ENCODE peak calls at places on chromosome 3, in six cellular contexts. One of them, this sample, is unnamed.

GRCh38 chr3:98732239-98733054 is 30.7 kb upstream of the ST3GAL6 start:
- DNase-seq in breast epithelium: peak; percentile 34
- DNase-seq in GM12891: peak; percentile 39
- DNase-seq in transverse colon: peak; percentile 23
- DNase-seq in K562: no peak
- DNase-seq in GM12878: no peak
- DNase-seq in this sample: peak; percentile 41

GRCh38 chr3:132595036-132595435 is 2.0 kb upstream of the ACKR4 start:
- DNase-seq in breast epithelium: no peak
- DNase-seq in GM12891: no peak
- DNase-seq in transverse colon: no peak
- DNase-seq in K562: no peak
- DNase-seq in GM12878: no peak
- DNase-seq in this sample: no peak

GRCh38 chr3:66107855-66108254 is 69.1 kb upstream of the MAGI1 start:
- DNase-seq in GM12891: no peak
- DNase-seq in K562: no peak
- DNase-seq in transverse colon: no peak
- DNase-seq in GM12878: no peak
- DNase-seq in breast epithelium: peak; percentile 24
- DNase-seq in this sample: no peak

GRCh38 chr3:133361011-133361410 is 38.8 kb upstream of the BFSP2 start:
- DNase-seq in breast epithelium: no peak
- DNase-seq in K562: no peak
- DNase-seq in GM12878: no peak
- DNase-seq in GM12891: no peak
- DNase-seq in transverse colon: no peak
- DNase-seq in this sample: no peak

GRCh38 chr3:111801697-111802655 is 57.1 kb upstream of the PHLDB2 start:
- DNase-seq in transverse colon: no peak
- DNase-seq in GM12878: no peak
- DNase-seq in K562: no peak
- DNase-seq in GM12891: no peak
- DNase-seq in breast epithelium: no peak
- DNase-seq in this sample: no peak

GRCh38 chr3:10783360-10784346 is 32.4 kb upstream of the SLC6A11 start:
- DNase-seq in GM12891: no peak
- DNase-seq in K562: peak; percentile 73
- DNase-seq in GM12878: no peak
- DNase-seq in transverse colon: no peak
- DNase-seq in breast epithelium: no peak
- DNase-seq in this sample: no peak

GRCh38 chr3:194521514-194522260 is 34.9 kb upstream of the ATP13A3 start:
- DNase-seq in transverse colon: no peak
- DNase-seq in breast epithelium: no peak
- DNase-seq in K562: no peak
- DNase-seq in GM12878: no peak
- DNase-seq in GM12891: no peak
- DNase-seq in this sample: no peak

GRCh38 chr3:146153429-146153828 is 7.6 kb downstream of the PLOD2 start:
- DNase-seq in breast epithelium: no peak
- DNase-seq in GM12891: no peak
- DNase-seq in K562: no peak
- DNase-seq in transverse colon: no peak
- DNase-seq in GM12878: no peak
- DNase-seq in this sample: no peak

GRCh38 chr3:52986049-52986448 is 59.8 kb downstream of the SFMBT1 start:
- DNase-seq in breast epithelium: no peak
- DNase-seq in GM12878: no peak
- DNase-seq in transverse colon: no peak
- DNase-seq in K562: no peak
- DNase-seq in GM12891: no peak
- DNase-seq in this sample: no peak

GRCh38 chr3:39187372-39188155 is 4.8 kb downstream of the XIRP1 start:
- DNase-seq in GM12878: no peak
- DNase-seq in breast epithelium: no peak
- DNase-seq in K562: no peak
- DNase-seq in transverse colon: no peak
- DNase-seq in GM12891: no peak
- DNase-seq in this sample: no peak

GRCh38 chr3:37779289-37780152 is 82.2 kb upstream of the CTDSPL start:
- DNase-seq in K562: peak; percentile 90
- DNase-seq in GM12878: no peak
- DNase-seq in GM12891: peak; percentile 54
- DNase-seq in breast epithelium: no peak
- DNase-seq in transverse colon: no peak
- DNase-seq in this sample: peak; percentile 46

GRCh38 chr3:187230011-187230410 is 32.7 kb downstream of the RTP1 start:
- DNase-seq in transverse colon: no peak
- DNase-seq in GM12878: no peak
- DNase-seq in breast epithelium: no peak
- DNase-seq in GM12891: no peak
- DNase-seq in K562: no peak
- DNase-seq in this sample: no peak

GRCh38 chr3:111676177-111677021 is 81.3 kb upstream of the ZBED2 start:
- DNase-seq in K562: no peak
- DNase-seq in GM12878: no peak
- DNase-seq in transverse colon: peak; percentile 81
- DNase-seq in GM12891: no peak
- DNase-seq in breast epithelium: peak; percentile 50
- DNase-seq in this sample: no peak

GRCh38 chr3:106085998-106086397 is 217.2 kb upstream of the CBLB start:
- DNase-seq in GM12891: no peak
- DNase-seq in K562: no peak
- DNase-seq in GM12878: no peak
- DNase-seq in transverse colon: no peak
- DNase-seq in breast epithelium: no peak
- DNase-seq in this sample: no peak

GRCh38 chr3:9715764-9716437 is 12.3 kb downstream of the CPNE9 start:
- DNase-seq in breast epithelium: peak; percentile 77
- DNase-seq in GM12891: no peak
- DNase-seq in K562: peak; percentile 82
- DNase-seq in transverse colon: peak; percentile 78
- DNase-seq in GM12878: no peak
- DNase-seq in this sample: no peak

GRCh38 chr3:39192490-39193092 is at the start of gene XIRP1:
- DNase-seq in K562: no peak
- DNase-seq in GM12878: no peak
- DNase-seq in GM12891: no peak
- DNase-seq in transverse colon: no peak
- DNase-seq in breast epithelium: no peak
- DNase-seq in this sample: no peak

GRCh38 chr3:155079795-155080546 is at the start of gene MME:
- DNase-seq in GM12878: no peak
- DNase-seq in GM12891: no peak
- DNase-seq in breast epithelium: peak; percentile 53
- DNase-seq in K562: peak; percentile 22
- DNase-seq in transverse colon: peak; percentile 18
- DNase-seq in this sample: no peak
- TF ChIP-seq POLR2AphosphoS5 in GM12878: no peak
- TF ChIP-seq POLR2AphosphoS5 in GM12891: no peak
- TF ChIP-seq POLR2AphosphoS5 in breast epithelium: no peak
- TF ChIP-seq POLR2AphosphoS5 in K562: no peak
- TF ChIP-seq POLR2AphosphoS5 in transverse colon: no peak
- TF ChIP-seq POLR2AphosphoS5 in this sample: no peak

GRCh38 chr3:178384302-178384939 is 151.8 kb upstream of the KCNMB2 start:
- DNase-seq in GM12891: no peak
- DNase-seq in GM12878: no peak
- DNase-seq in breast epithelium: no peak
- DNase-seq in K562: no peak
- DNase-seq in transverse colon: no peak
- DNase-seq in this sample: no peak

GRCh38 chr3:178381971-178382370 is 154.3 kb upstream of the KCNMB2 start:
- DNase-seq in transverse colon: no peak
- DNase-seq in K562: no peak
- DNase-seq in breast epithelium: no peak
- DNase-seq in GM12891: no peak
- DNase-seq in GM12878: no peak
- DNase-seq in this sample: no peak

GRCh38 chr3:178385280-178385952 is 150.8 kb upstream of the KCNMB2 start:
- DNase-seq in GM12878: no peak
- DNase-seq in transverse colon: no peak
- DNase-seq in GM12891: no peak
- DNase-seq in breast epithelium: no peak
- DNase-seq in K562: peak; percentile 16
- DNase-seq in this sample: peak; percentile 4

GRCh38 chr3:178381555-178381954 is 154.7 kb upstream of the KCNMB2 start:
- DNase-seq in breast epithelium: no peak
- DNase-seq in GM12891: no peak
- DNase-seq in K562: no peak
- DNase-seq in transverse colon: no peak
- DNase-seq in GM12878: no peak
- DNase-seq in this sample: no peak

DNA sequence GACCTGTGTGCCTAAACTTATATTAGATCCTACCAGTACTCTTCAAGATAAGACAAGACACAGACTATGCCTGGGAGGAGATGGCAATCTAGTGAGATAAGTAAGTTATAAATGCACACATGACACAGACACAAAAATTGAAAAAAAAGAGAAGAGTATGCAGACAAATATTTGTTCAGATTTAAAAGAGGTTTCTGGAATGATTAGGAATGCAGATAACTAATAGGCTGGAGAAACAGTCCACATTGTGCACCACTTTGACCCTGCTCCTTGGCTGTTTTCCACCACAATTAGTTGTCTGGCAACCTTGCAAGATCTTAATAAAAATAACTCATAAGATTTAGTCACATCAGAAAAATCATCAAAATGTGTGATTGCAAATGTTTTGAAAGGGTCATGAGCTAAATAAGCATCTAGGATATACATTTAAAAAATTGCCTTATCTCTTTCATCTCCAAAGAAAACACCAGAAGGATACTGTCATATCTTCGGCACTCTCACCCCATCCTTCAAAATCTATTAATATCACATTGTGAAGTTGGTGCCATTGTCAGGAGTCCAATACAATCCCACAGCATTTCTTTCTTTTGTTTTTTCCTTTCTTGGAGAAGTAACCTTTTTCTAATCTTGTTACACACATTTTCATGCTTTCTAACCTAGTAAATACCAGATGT is 153.7 kb upstream of the KCNMB2 start:
- DNase-seq in GM12878: no peak
- DNase-seq in GM12891: no peak
- DNase-seq in transverse colon: no peak
- DNase-seq in K562: no peak
- DNase-seq in breast epithelium: no peak
- DNase-seq in this sample: no peak
- TF ChIP-seq POLR2A in GM12878: no peak
- TF ChIP-seq POLR2A in GM12891: no peak
- TF ChIP-seq POLR2A in transverse colon: no peak
- TF ChIP-seq POLR2A in K562: no peak
- TF ChIP-seq POLR2A in breast epithelium: no peak
- TF ChIP-seq POLR2A in this sample: no peak

GRCh38 chr3:36373084-36373483 is 7.2 kb upstream of the STAC start:
- DNase-seq in K562: no peak
- DNase-seq in transverse colon: no peak
- DNase-seq in GM12891: no peak
- DNase-seq in breast epithelium: no peak
- DNase-seq in GM12878: no peak
- DNase-seq in this sample: no peak
- TF ChIP-seq POLR2AphosphoS5 in K562: no peak
- TF ChIP-seq POLR2AphosphoS5 in transverse colon: no peak
- TF ChIP-seq POLR2AphosphoS5 in GM12891: no peak
- TF ChIP-seq POLR2AphosphoS5 in breast epithelium: no peak
- TF ChIP-seq POLR2AphosphoS5 in GM12878: no peak
- TF ChIP-seq POLR2AphosphoS5 in this sample: no peak

GRCh38 chr3:183306798-183307671 is 54.0 kb downstream of the B3GNT5 start:
- DNase-seq in GM12878: peak; percentile 21
- DNase-seq in breast epithelium: peak; percentile 88
- DNase-seq in transverse colon: peak; percentile 91
- DNase-seq in GM12891: peak; percentile 10
- DNase-seq in K562: peak; percentile 53
- DNase-seq in this sample: no peak
- TF ChIP-seq POLR2A in GM12878: no peak
- TF ChIP-seq POLR2A in breast epithelium: no peak
- TF ChIP-seq POLR2A in transverse colon: peak; percentile 65
- TF ChIP-seq POLR2A in GM12891: no peak
- TF ChIP-seq POLR2A in K562: no peak
- TF ChIP-seq POLR2A in this sample: no peak

GRCh38 chr3:140093742-140094141 is 158.8 kb downstream of the CLSTN2 start:
- DNase-seq in K562: no peak
- DNase-seq in transverse colon: peak; percentile 71
- DNase-seq in breast epithelium: no peak
- DNase-seq in GM12891: no peak
- DNase-seq in GM12878: no peak
- DNase-seq in this sample: no peak

GRCh38 chr3:140097874-140098273 is 162.9 kb downstream of the CLSTN2 start:
- DNase-seq in GM12891: no peak
- DNase-seq in breast epithelium: no peak
- DNase-seq in GM12878: no peak
- DNase-seq in K562: no peak
- DNase-seq in transverse colon: no peak
- DNase-seq in this sample: no peak

GRCh38 chr3:140100479-140100878 is 165.5 kb downstream of the CLSTN2 start:
- DNase-seq in breast epithelium: no peak
- DNase-seq in K562: no peak
- DNase-seq in transverse colon: no peak
- DNase-seq in GM12878: no peak
- DNase-seq in GM12891: no peak
- DNase-seq in this sample: no peak

GRCh38 chr3:140092883-140093536 is 158.0 kb downstream of the CLSTN2 start:
- DNase-seq in transverse colon: no peak
- DNase-seq in GM12891: peak; percentile 12
- DNase-seq in K562: peak; percentile 11
- DNase-seq in GM12878: no peak
- DNase-seq in breast epithelium: no peak
- DNase-seq in this sample: peak; percentile 5

DNA sequence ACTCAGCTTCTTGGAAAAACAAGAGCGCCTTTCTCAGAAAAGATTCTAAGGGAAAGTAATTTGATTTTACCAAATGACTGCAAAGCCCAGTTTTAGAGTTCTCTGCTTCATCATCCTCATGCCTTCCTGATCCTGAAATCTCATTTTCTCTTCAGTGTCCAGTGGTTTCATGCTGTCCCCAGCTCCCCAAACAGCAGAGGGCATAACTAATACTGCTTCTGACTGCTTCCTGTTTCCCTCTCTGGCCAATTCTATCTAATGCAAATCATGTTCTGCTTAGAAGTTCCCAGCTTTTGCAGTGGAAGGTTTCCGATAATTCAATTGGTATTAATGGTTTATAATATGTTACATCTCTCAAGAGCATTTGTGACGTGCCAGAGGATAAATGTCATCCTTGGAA is 161.1 kb downstream of the CLSTN2 start:
- DNase-seq in GM12891: no peak
- DNase-seq in breast epithelium: no peak
- DNase-seq in GM12878: no peak
- DNase-seq in transverse colon: no peak
- DNase-seq in K562: no peak
- DNase-seq in this sample: no peak
- TF ChIP-seq POLR2AphosphoS5 in GM12891: no peak
- TF ChIP-seq POLR2AphosphoS5 in breast epithelium: no peak
- TF ChIP-seq POLR2AphosphoS5 in GM12878: no peak
- TF ChIP-seq POLR2AphosphoS5 in transverse colon: no peak
- TF ChIP-seq POLR2AphosphoS5 in K562: no peak
- TF ChIP-seq POLR2AphosphoS5 in this sample: no peak

GRCh38 chr3:197025736-197026480 is 3.7 kb downstream of the MELTF start:
- DNase-seq in K562: no peak
- DNase-seq in GM12891: no peak
- DNase-seq in GM12878: no peak
- DNase-seq in transverse colon: no peak
- DNase-seq in breast epithelium: peak; percentile 15
- DNase-seq in this sample: no peak
- TF ChIP-seq POLR2A in K562: no peak
- TF ChIP-seq POLR2A in GM12891: no peak
- TF ChIP-seq POLR2A in GM12878: no peak
- TF ChIP-seq POLR2A in transverse colon: no peak
- TF ChIP-seq POLR2A in breast epithelium: no peak
- TF ChIP-seq POLR2A in this sample: no peak

This sample was measured in GM12892.